ENCODE peak calls at places on chromosomes 3 and 15, in five cellular contexts. One of them, this sample, is unnamed.

GRCh38 chr15:99452728-99453643 is 112.8 kb upstream of the MEF2A start:
- DNase-seq in trophoblast cell: peak
- DNase-seq in H1: no peak
- DNase-seq in H9: no peak
- DNase-seq in neuronal stem cell: no peak
- DNase-seq in this sample: peak

GRCh38 chr15:51776952-51777574 is 25.7 kb downstream of the TMOD2 start:
- DNase-seq in neuronal stem cell: peak
- DNase-seq in trophoblast cell: peak
- DNase-seq in H9: peak
- DNase-seq in H1: no peak
- DNase-seq in this sample: peak

GRCh38 chr3:175238848-175239247 is 379.7 kb downstream of the NAALADL2 start:
- DNase-seq in H1: no peak
- DNase-seq in neuronal stem cell: no peak
- DNase-seq in H9: no peak
- DNase-seq in trophoblast cell: no peak
- DNase-seq in this sample: no peak

GRCh38 chr3:195802261-195802701 is 9.4 kb downstream of the MUC4 start:
- DNase-seq in H1: no peak
- DNase-seq in trophoblast cell: no peak
- DNase-seq in H9: no peak
- DNase-seq in neuronal stem cell: no peak
- DNase-seq in this sample: no peak

GRCh38 chr3:11954312-11954934 is 49.8 kb upstream of the SYN2 start:
- DNase-seq in trophoblast cell: no peak
- DNase-seq in H9: no peak
- DNase-seq in neuronal stem cell: no peak
- DNase-seq in H1: no peak
- DNase-seq in this sample: no peak

GRCh38 chr3:162742159-162742717 is 1245.6 kb downstream of the OTOL1 start:
- DNase-seq in H1: no peak
- DNase-seq in neuronal stem cell: no peak
- DNase-seq in H9: no peak
- DNase-seq in trophoblast cell: no peak
- DNase-seq in this sample: no peak

GRCh38 chr15:66723826-66724731 is 22.0 kb downstream of the SMAD6 start:
- DNase-seq in H9: no peak
- DNase-seq in trophoblast cell: no peak
- DNase-seq in neuronal stem cell: no peak
- DNase-seq in H1: no peak
- DNase-seq in this sample: peak

GRCh38 chr15:39127925-39128617 is 452.8 kb upstream of the THBS1 start:
- DNase-seq in trophoblast cell: peak
- DNase-seq in neuronal stem cell: no peak
- DNase-seq in H9: peak
- DNase-seq in H1: no peak
- DNase-seq in this sample: peak

GRCh38 chr3:172096881-172097420 is 57.6 kb downstream of the FNDC3B start:
- DNase-seq in neuronal stem cell: no peak
- DNase-seq in trophoblast cell: peak
- DNase-seq in H1: no peak
- DNase-seq in H9: no peak
- DNase-seq in this sample: peak

GRCh38 chr15:78266806-78267205 is 2.4 kb downstream of the DNAJA4 start:
- DNase-seq in trophoblast cell: no peak
- DNase-seq in neuronal stem cell: no peak
- DNase-seq in H1: no peak
- DNase-seq in H9: no peak
- DNase-seq in this sample: no peak

GRCh38 chr3:52246728-52247454 is 1.3 kb downstream of the PPM1M start:
- DNase-seq in H9: peak
- DNase-seq in H1: no peak
- DNase-seq in neuronal stem cell: no peak
- DNase-seq in trophoblast cell: no peak
- DNase-seq in this sample: no peak

GRCh38 chr15:85706779-85707518 is 87.8 kb downstream of the KLHL25 start:
- DNase-seq in H9: no peak
- DNase-seq in H1: no peak
- DNase-seq in trophoblast cell: peak
- DNase-seq in neuronal stem cell: no peak
- DNase-seq in this sample: peak

GRCh38 chr3:147934316-147935188 is 525.4 kb downstream of the ZIC1 start:
- DNase-seq in trophoblast cell: no peak
- DNase-seq in H9: peak
- DNase-seq in neuronal stem cell: no peak
- DNase-seq in H1: peak
- DNase-seq in this sample: no peak

DNA sequence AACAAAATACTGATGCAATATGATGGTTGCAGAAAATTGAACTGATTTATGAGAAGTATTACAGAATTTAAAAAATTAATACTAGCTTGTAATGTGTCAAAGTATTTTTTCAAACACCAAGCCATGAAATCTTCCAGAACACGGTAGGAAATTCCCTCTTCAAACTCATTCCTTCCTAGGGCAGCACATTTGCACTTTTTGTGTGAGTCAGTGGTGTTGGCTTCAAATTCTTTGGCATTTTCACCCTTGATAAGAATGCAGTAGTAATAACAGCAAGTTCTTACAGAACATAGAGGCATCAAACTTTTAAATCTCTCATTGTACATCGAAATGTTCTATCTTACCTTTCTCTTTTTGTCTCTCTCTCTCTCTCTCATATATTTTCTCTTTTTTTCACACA is 191.8 kb downstream of the CGGBP1 start:
- DNase-seq in H9: no peak
- DNase-seq in H1: no peak
- DNase-seq in neuronal stem cell: no peak
- DNase-seq in trophoblast cell: peak
- DNase-seq in this sample: peak
- H2BK12ac ChIP-seq in H9: no peak
- H2BK12ac ChIP-seq in H1: no peak
- H2BK12ac ChIP-seq in neuronal stem cell: no peak
- H2BK12ac ChIP-seq in trophoblast cell: no peak
- H2BK12ac ChIP-seq in this sample: no peak

GRCh38 chr3:137304313-137305056 is 346.7 kb downstream of the IL20RB start:
- DNase-seq in trophoblast cell: no peak
- DNase-seq in H9: peak
- DNase-seq in H1: peak
- DNase-seq in neuronal stem cell: no peak
- DNase-seq in this sample: no peak

GRCh38 chr3:137294839-137295238 is 337.1 kb downstream of the IL20RB start:
- DNase-seq in H9: no peak
- DNase-seq in trophoblast cell: no peak
- DNase-seq in H1: no peak
- DNase-seq in neuronal stem cell: no peak
- DNase-seq in this sample: no peak

GRCh38 chr3:137295336-137295735 is 337.6 kb downstream of the IL20RB start:
- DNase-seq in trophoblast cell: no peak
- DNase-seq in H9: no peak
- DNase-seq in H1: no peak
- DNase-seq in neuronal stem cell: no peak
- DNase-seq in this sample: no peak

GRCh38 chr3:137300703-137301102 is 342.9 kb downstream of the IL20RB start:
- DNase-seq in trophoblast cell: no peak
- DNase-seq in H1: no peak
- DNase-seq in H9: no peak
- DNase-seq in neuronal stem cell: no peak
- DNase-seq in this sample: no peak
- H2BK12ac ChIP-seq in trophoblast cell: no peak
- H2BK12ac ChIP-seq in H1: no peak
- H2BK12ac ChIP-seq in H9: no peak
- H2BK12ac ChIP-seq in neuronal stem cell: no peak
- H2BK12ac ChIP-seq in this sample: no peak

GRCh38 chr3:161270991-161271390 is 49.9 kb downstream of the NMD3 start:
- DNase-seq in H9: no peak
- DNase-seq in trophoblast cell: no peak
- DNase-seq in H1: no peak
- DNase-seq in neuronal stem cell: no peak
- DNase-seq in this sample: no peak
- H2BK12ac ChIP-seq in H9: no peak
- H2BK12ac ChIP-seq in trophoblast cell: no peak
- H2BK12ac ChIP-seq in H1: no peak
- H2BK12ac ChIP-seq in neuronal stem cell: no peak
- H2BK12ac ChIP-seq in this sample: no peak

GRCh38 chr3:9147896-9148267 is 101.6 kb downstream of the SRGAP3 start:
- DNase-seq in neuronal stem cell: no peak
- DNase-seq in trophoblast cell: no peak
- DNase-seq in H1: no peak
- DNase-seq in H9: no peak
- DNase-seq in this sample: no peak
- H2BK12ac ChIP-seq in neuronal stem cell: no peak
- H2BK12ac ChIP-seq in trophoblast cell: no peak
- H2BK12ac ChIP-seq in H1: no peak
- H2BK12ac ChIP-seq in H9: no peak
- H2BK12ac ChIP-seq in this sample: no peak

GRCh38 chr15:43103939-43104338 is 1.9 kb downstream of the UBR1 start:
- DNase-seq in H1: no peak
- DNase-seq in neuronal stem cell: no peak
- DNase-seq in trophoblast cell: peak
- DNase-seq in H9: no peak
- DNase-seq in this sample: no peak

GRCh38 chr15:43105778-43106485 is at the start of gene UBR1:
- DNase-seq in neuronal stem cell: peak
- DNase-seq in trophoblast cell: peak
- DNase-seq in H9: peak
- DNase-seq in H1: peak
- DNase-seq in this sample: peak

GRCh38 chr15:43104426-43104825 is 1.4 kb downstream of the UBR1 start:
- DNase-seq in H1: no peak
- DNase-seq in H9: no peak
- DNase-seq in trophoblast cell: no peak
- DNase-seq in neuronal stem cell: no peak
- DNase-seq in this sample: no peak

GRCh38 chr15:43106486-43106829 is 620 bp upstream of the UBR1 start:
- DNase-seq in H1: no peak
- DNase-seq in trophoblast cell: peak
- DNase-seq in neuronal stem cell: no peak
- DNase-seq in H9: no peak
- DNase-seq in this sample: no peak

GRCh38 chr15:43105077-43105769 is 615 bp downstream of the UBR1 start:
- DNase-seq in neuronal stem cell: no peak
- DNase-seq in H9: no peak
- DNase-seq in trophoblast cell: peak
- DNase-seq in H1: no peak
- DNase-seq in this sample: no peak
- H2BK12ac ChIP-seq in neuronal stem cell: no peak
- H2BK12ac ChIP-seq in H9: no peak
- H2BK12ac ChIP-seq in trophoblast cell: no peak
- H2BK12ac ChIP-seq in H1: no peak
- H2BK12ac ChIP-seq in this sample: no peak

GRCh38 chr3:197229178-197229577 is 69.2 kb downstream of the DLG1 start:
- DNase-seq in H1: no peak
- DNase-seq in trophoblast cell: no peak
- DNase-seq in neuronal stem cell: no peak
- DNase-seq in H9: no peak
- DNase-seq in this sample: no peak
- H2BK12ac ChIP-seq in H1: no peak
- H2BK12ac ChIP-seq in trophoblast cell: no peak
- H2BK12ac ChIP-seq in neuronal stem cell: no peak
- H2BK12ac ChIP-seq in H9: no peak
- H2BK12ac ChIP-seq in this sample: no peak

GRCh38 chr3:7759630-7760029 is 742.0 kb upstream of the LMCD1 start:
- DNase-seq in neuronal stem cell: no peak
- DNase-seq in H1: no peak
- DNase-seq in trophoblast cell: no peak
- DNase-seq in H9: no peak
- DNase-seq in this sample: no peak
- H2BK12ac ChIP-seq in neuronal stem cell: no peak
- H2BK12ac ChIP-seq in H1: no peak
- H2BK12ac ChIP-seq in trophoblast cell: no peak
- H2BK12ac ChIP-seq in H9: no peak
- H2BK12ac ChIP-seq in this sample: no peak

GRCh38 chr3:107942244-107942643 is 148.6 kb downstream of the CD47 start:
- DNase-seq in H9: no peak
- DNase-seq in trophoblast cell: no peak
- DNase-seq in neuronal stem cell: no peak
- DNase-seq in H1: no peak
- DNase-seq in this sample: no peak
- H2BK12ac ChIP-seq in H9: no peak
- H2BK12ac ChIP-seq in trophoblast cell: no peak
- H2BK12ac ChIP-seq in neuronal stem cell: no peak
- H2BK12ac ChIP-seq in H1: no peak
- H2BK12ac ChIP-seq in this sample: no peak

DNA sequence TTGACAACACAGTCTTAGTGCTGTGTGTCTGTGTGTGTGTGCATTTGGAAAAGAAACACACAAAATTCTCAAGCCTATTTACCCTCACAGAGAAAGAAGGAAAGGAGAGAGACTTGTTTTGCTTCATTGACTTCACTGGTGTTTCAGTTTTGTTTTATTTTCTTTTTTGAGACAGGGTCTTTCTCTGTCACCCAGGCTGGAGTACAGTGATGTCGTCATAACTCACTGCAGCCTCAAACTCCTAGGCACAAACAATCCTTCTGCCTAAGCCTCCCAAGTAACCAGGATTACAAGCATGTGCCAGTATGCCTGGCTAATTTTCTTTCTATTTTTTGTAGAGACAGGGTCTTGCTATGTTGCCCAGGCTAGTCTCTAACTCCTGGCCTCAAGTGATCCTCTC is 636.9 kb downstream of the TAFA4 start:
- DNase-seq in trophoblast cell: no peak
- DNase-seq in H9: no peak
- DNase-seq in neuronal stem cell: no peak
- DNase-seq in H1: no peak
- DNase-seq in this sample: no peak
- H2BK12ac ChIP-seq in trophoblast cell: no peak
- H2BK12ac ChIP-seq in H9: no peak
- H2BK12ac ChIP-seq in neuronal stem cell: no peak
- H2BK12ac ChIP-seq in H1: no peak
- H2BK12ac ChIP-seq in this sample: no peak